ENCODE peak calls at places on chromosomes 2 and 18, in five cellular contexts. W, X, Z, F and B are unnamed samples.

GRCh38 chr2:110735366-110735765 is 3.0 kb downstream of the ACOXL start:
- DNase-seq in W (no peak), X (no peak), Z (no peak), F (no peak), B (peak)

GRCh38 chr18:58044370-58045264 is 591 bp downstream of the NEDD4L start:
- DNase-seq in W (peak), X (peak), Z (peak), F (peak), B (peak)

GRCh38 chr18:78898066-78898465 is 81.6 kb upstream of the SALL3 start:
- DNase-seq in W (no peak), X (no peak), Z (no peak), F (no peak), B (no peak)

GRCh38 chr2:72263043-72263780 is 115.5 kb upstream of the CYP26B1 start:
- DNase-seq in W (no peak), X (peak), Z (peak), F (no peak), B (no peak)

GRCh38 chr18:11412790-11413189 is 196.6 kb upstream of the SLC35G4 start:
- DNase-seq in W (no peak), X (no peak), Z (no peak), F (no peak), B (peak)

GRCh38 chr18:70250781-70251180 is 38.1 kb upstream of the SOCS6 start:
- DNase-seq in W (no peak), X (no peak), Z (no peak), F (no peak), B (no peak)

GRCh38 chr2:235669269-235669831 is 175.5 kb downstream of the AGAP1 start:
- DNase-seq in W (peak), X (peak), Z (peak), F (peak), B (peak)

GRCh38 chr2:12533337-12533736 is 183.4 kb upstream of the TRIB2 start:
- DNase-seq in W (no peak), X (no peak), Z (no peak), F (no peak), B (no peak)

GRCh38 chr2:26550276-26551015 is 72.5 kb upstream of the OTOF start:
- DNase-seq in W (no peak), X (no peak), Z (no peak), F (no peak), B (peak)

GRCh38 chr2:152571035-152571766 is 146.1 kb downstream of the PRPF40A start:
- DNase-seq in W (no peak), X (peak), Z (no peak), F (no peak), B (no peak)

GRCh38 chr18:62328775-62329525 is 3.8 kb downstream of the TNFRSF11A start:
- DNase-seq in W (no peak), X (no peak), Z (no peak), F (no peak), B (no peak)

GRCh38 chr2:127841466-127842178 is 16.3 kb downstream of the POLR2D start:
- DNase-seq in W (no peak), X (no peak), Z (no peak), F (no peak), B (no peak)